ENCODE peak calls at places on chromosome 19, in six cellular contexts. W, Y, Z, G, J and Q are unnamed samples.

GRCh38 chr19:38744298-38744681 is at the start of gene CAPN12:
- DNase-seq in W (no peak), Y (no peak), Z (no peak), G (no peak), J (no peak), Q (no peak)

GRCh38 chr19:38457202-38457601 is 23.7 kb downstream of the RYR1 start:
- DNase-seq in W (no peak), Y (no peak), Z (no peak), G (no peak), J (no peak), Q (no peak)

GRCh38 chr19:48633148-48634035 is 3.8 kb downstream of the DBP start:
- DNase-seq in W (peak), Y (no peak), Z (no peak), G (no peak), J (no peak), Q (no peak)

GRCh38 chr19:17854061-17854460 is 5.6 kb upstream of the RPL18A start:
- DNase-seq in W (no peak), Y (no peak), Z (no peak), G (no peak), J (no peak), Q (no peak)

GRCh38 chr19:1239796-1240737 is 1.5 kb upstream of the ATP5F1D start:
- DNase-seq in W (peak), Y (peak), Z (peak), G (peak), J (peak), Q (peak)

GRCh38 chr19:49151339-49152217 is 3.6 kb downstream of the HRC start:
- DNase-seq in W (peak), Y (no peak), Z (no peak), G (peak), J (peak), Q (no peak)

GRCh38 chr19:709196-709964 is 645 bp downstream of the PALM start:
- DNase-seq in W (no peak), Y (no peak), Z (no peak), G (no peak), J (no peak), Q (no peak)

GRCh38 chr19:36099166-36099785 is 11.7 kb upstream of the OVOL3 start:
- DNase-seq in W (no peak), Y (no peak), Z (no peak), G (no peak), J (peak), Q (no peak)

GRCh38 chr19:49459388-49459787 is 6.4 kb downstream of the ALDH16A1 start:
- DNase-seq in W (no peak), Y (no peak), Z (no peak), G (no peak), J (no peak), Q (no peak)

GRCh38 chr19:17863520-17864182 is 3.9 kb downstream of the RPL18A start:
- DNase-seq in W (no peak), Y (no peak), Z (no peak), G (no peak), J (peak), Q (no peak)

GRCh38 chr19:48284891-48285290 is 15.0 kb downstream of the ZNF114 start:
- DNase-seq in W (no peak), Y (no peak), Z (no peak), G (no peak), J (no peak), Q (no peak)

GRCh38 chr19:34507414-34508067 is 26.0 kb downstream of the WTIP start:
- DNase-seq in W (no peak), Y (no peak), Z (no peak), G (no peak), J (no peak), Q (no peak)

GRCh38 chr19:49335071-49335783 is at the start of gene CD37:
- DNase-seq in W (no peak), Y (no peak), Z (peak), G (peak), J (no peak), Q (no peak)

GRCh38 chr19:32599736-32600157 is 18.8 kb downstream of the PDCD5 start:
- DNase-seq in W (peak), Y (peak), Z (peak), G (peak), J (peak), Q (peak)

GRCh38 chr19:16825312-16826168 is 3.7 kb upstream of the SIN3B start:
- DNase-seq in W (peak), Y (peak), Z (no peak), G (no peak), J (peak), Q (no peak)

GRCh38 chr19:50358483-50359431 is 6.7 kb downstream of the NAPSA start:
- DNase-seq in W (no peak), Y (no peak), Z (peak), G (peak), J (peak), Q (no peak)

GRCh38 chr19:19372656-19373416 is 32.6 kb upstream of the GATAD2A start:
- DNase-seq in W (peak), Y (no peak), Z (no peak), G (peak), J (no peak), Q (no peak)

GRCh38 chr19:10565028-10565566 is 713 bp downstream of the KRI1 start:
- DNase-seq in W (no peak), Y (no peak), Z (no peak), G (peak), J (no peak), Q (peak)

GRCh38 chr19:48556163-48556562 is 4.2 kb downstream of the SULT2B1 start:
- DNase-seq in W (peak), Y (no peak), Z (no peak), G (no peak), J (no peak), Q (no peak)

GRCh38 chr19:30228113-30228725 is 144.0 kb upstream of the ZNF536 start:
- DNase-seq in W (no peak), Y (no peak), Z (no peak), G (peak), J (no peak), Q (no peak)

GRCh38 chr19:43353606-43354304 is at the start of gene CD177:
- DNase-seq in W (no peak), Y (no peak), Z (no peak), G (no peak), J (no peak), Q (no peak)

GRCh38 chr19:8877854-8878705 is 45.9 kb downstream of the MBD3L1 start:
- DNase-seq in W (no peak), Y (no peak), Z (no peak), G (no peak), J (no peak), Q (peak)

GRCh38 chr19:33621811-33622504 is at the start of gene CHST8:
- DNase-seq in W (peak), Y (no peak), Z (no peak), G (no peak), J (peak), Q (peak)

GRCh38 chr19:53785196-53785889 is 38.8 kb downstream of the NLRP12 start:
- DNase-seq in W (no peak), Y (no peak), Z (no peak), G (no peak), J (no peak), Q (no peak)

GRCh38 chr19:6014551-6015135 is 36.7 kb upstream of the RANBP3 start:
- DNase-seq in W (no peak), Y (no peak), Z (no peak), G (no peak), J (no peak), Q (no peak)

GRCh38 chr19:44891016-44891882 is at the start of gene TOMM40:
- DNase-seq in W (peak), Y (no peak), Z (peak), G (peak), J (no peak), Q (peak)

GRCh38 chr19:49591731-49592485 is 926 bp downstream of the PRR12 start:
- DNase-seq in W (peak), Y (no peak), Z (no peak), G (peak), J (peak), Q (peak)

GRCh38 chr19:10762656-10763055 is 44.8 kb downstream of the DNM2 start:
- DNase-seq in W (no peak), Y (no peak), Z (no peak), G (no peak), J (no peak), Q (no peak)

GRCh38 chr19:21586341-21587116 is 81.1 kb downstream of the ZNF429 start:
- DNase-seq in W (no peak), Y (no peak), Z (no peak), G (peak), J (peak), Q (no peak)

GRCh38 chr19:51948979-51949378 is 21.7 kb downstream of the ZNF613 start:
- DNase-seq in W (no peak), Y (no peak), Z (no peak), G (no peak), J (peak), Q (peak)

GRCh38 chr19:45413497-45413896 is 7.1 kb downstream of the POLR1G start:
- DNase-seq in W (no peak), Y (no peak), Z (no peak), G (no peak), J (no peak), Q (no peak)

GRCh38 chr19:46591254-46591653 is 9.9 kb upstream of the CALM3 start:
- DNase-seq in W (no peak), Y (no peak), Z (no peak), G (no peak), J (no peak), Q (no peak)